ENCODE peak calls at places on chromosomes 11 and 22, in six cellular contexts. R is NCI-H82, L is ACHN, Z is AG04450, O is globus pallidus, Y is bronchial epithelial cell. F is an unnamed sample.

GRCh38 chr11:22879615-22880014 is 19.3 kb upstream of the CCDC179 start:
- DNase-seq in O (no peak), L (no peak), Z (no peak), R (no peak), Y (peak), F (no peak)

GRCh38 chr22:41862160-41862529 is 29.2 kb downstream of the SREBF2 start:
- DNase-seq in L (no peak), Z (no peak), O (no peak), R (no peak), Y (no peak), F (peak)

GRCh38 chr11:78313181-78313788 is 104.3 kb downstream of the GAB2 start:
- DNase-seq in O (peak), L (no peak), R (no peak), Z (no peak), Y (peak), F (no peak)

GRCh38 chr11:9280655-9281301 is 15.6 kb upstream of the DENND5A start:
- DNase-seq in Z (no peak), L (peak), Y (peak), O (no peak), R (peak), F (peak)

GRCh38 chr11:22304337-22304961 is 33.7 kb upstream of the SLC17A6 start:
- DNase-seq in Z (no peak), L (peak), Y (peak), R (peak), O (peak), F (no peak)

GRCh38 chr11:75259711-75260110 is 19.1 kb downstream of the TPBGL start:
- DNase-seq in Y (no peak), R (no peak), Z (no peak), O (no peak), L (no peak), F (no peak)

GRCh38 chr11:85029964-85030363 is 597.2 kb downstream of the DLG2 start:
- DNase-seq in R (no peak), Z (peak), L (no peak), Y (peak), O (no peak), F (no peak)

GRCh38 chr11:64324692-64325469 is 7.0 kb downstream of the PRDX5 start:
- DNase-seq in R (no peak), O (no peak), Y (peak), Z (no peak), L (no peak), F (no peak)

GRCh38 chr11:132620423-132620822 is 911.9 kb downstream of the OPCML start:
- DNase-seq in R (no peak), L (no peak), Y (no peak), O (no peak), Z (no peak), F (no peak)

GRCh38 chr11:70736461-70736860 is 338.1 kb downstream of the CTTN start:
- DNase-seq in Z (no peak), O (no peak), R (no peak), L (no peak), Y (no peak), F (no peak)